ENCODE peak calls at places on chromosomes 6 and 20, in ten cellular contexts. R, I, A, J, Q, G, X, Y, S and E are unnamed samples.

GRCh38 chr20:33684533-33685327 is 1.5 kb downstream of the E2F1 start:
- DNase-seq in Q (no peak), S (no peak), G (no peak), R (peak; percentile 76), A (peak; percentile 74), Y (peak; percentile 72), J (no peak), X (no peak), I (no peak), E (no peak)

GRCh38 chr6:48691420-48691819 is 580.4 kb upstream of the PTCHD4 start:
- DNase-seq in R (no peak), S (no peak), J (no peak), I (no peak), Q (no peak), G (no peak), X (no peak), Y (no peak), A (no peak), E (no peak)

GRCh38 chr20:59004763-59005522 is 2.1 kb downstream of the CTSZ start:
- DNase-seq in Q (no peak), X (no peak), J (no peak), A (peak; percentile 86), S (peak; percentile 55), G (peak; percentile 62), I (peak; percentile 25), R (no peak), Y (no peak), E (no peak)

GRCh38 chr20:58131581-58132142 is 96.8 kb downstream of the ANKRD60 start:
- DNase-seq in G (no peak), A (no peak), I (no peak), R (no peak), Y (peak; percentile 12), J (peak; percentile 92), X (peak; percentile 13), Q (no peak), S (no peak), E (no peak)

GRCh38 chr6:129766959-129767728 is 57.2 kb upstream of the ARHGAP18 start:
- DNase-seq in S (no peak), J (peak; percentile 84), Q (peak; percentile 87), X (no peak), Y (peak; percentile 77), A (no peak), R (peak; percentile 25), G (peak; percentile 47), I (peak; percentile 33), E (peak; percentile 33)

GRCh38 chr6:16717275-16717942 is 43.9 kb downstream of the ATXN1 start:
- DNase-seq in J (no peak), X (no peak), Q (no peak), G (no peak), Y (no peak), I (no peak), R (no peak), A (no peak), S (no peak), E (no peak)

GRCh38 chr6:130150906-130151305 is 71.8 kb downstream of the SAMD3 start:
- DNase-seq in X (no peak), S (no peak), J (no peak), A (no peak), G (no peak), R (no peak), Y (no peak), I (no peak), Q (no peak), E (no peak)

GRCh38 chr6:53461682-53462081 is 83.2 kb downstream of the GCLC start:
- DNase-seq in I (no peak), Q (no peak), R (no peak), J (peak; percentile 19), S (no peak), G (no peak), A (no peak), Y (no peak), X (no peak), E (no peak)

GRCh38 chr6:118899948-118900347 is 6.0 kb downstream of the ASF1A start:
- DNase-seq in Q (no peak), A (no peak), Y (no peak), X (no peak), R (no peak), G (no peak), J (no peak), I (no peak), S (no peak), E (no peak)

GRCh38 chr6:54060286-54060685 is 51.0 kb upstream of the MLIP start:
- DNase-seq in A (no peak), J (peak; percentile 23), S (no peak), G (no peak), R (no peak), X (no peak), I (no peak), Y (no peak), Q (no peak), E (no peak)

GRCh38 chr6:71289039-71289801 is 609 bp downstream of the OGFRL1 start:
- DNase-seq in A (peak; percentile 78), X (no peak), Q (no peak), G (peak; percentile 28), S (no peak), I (no peak), J (peak; percentile 42), R (peak; percentile 83), Y (peak; percentile 43), E (peak; percentile 36)

GRCh38 chr6:122833229-122833556 is 44.1 kb downstream of the SMPDL3A start:
- DNase-seq in G (no peak), J (peak; percentile 45), R (no peak), X (no peak), S (no peak), Q (no peak), A (no peak), I (no peak), Y (peak; percentile 57), E (peak; percentile 49)

GRCh38 chr6:122832515-122833228 is 43.6 kb downstream of the SMPDL3A start:
- DNase-seq in I (no peak), Y (no peak), Q (no peak), R (no peak), G (no peak), J (no peak), X (no peak), S (no peak), A (no peak), E (no peak)

GRCh38 chr6:122839477-122839876 is 50.4 kb downstream of the SMPDL3A start:
- DNase-seq in Q (no peak), I (peak; percentile 15), R (peak; percentile 62), A (peak; percentile 41), Y (peak; percentile 64), S (peak; percentile 79), G (peak; percentile 79), X (peak; percentile 35), J (peak; percentile 78), E (peak; percentile 81)

GRCh38 chr6:122839906-122840305 is 50.8 kb downstream of the SMPDL3A start:
- DNase-seq in Y (no peak), G (no peak), I (no peak), R (no peak), A (no peak), Q (no peak), S (no peak), J (no peak), X (no peak), E (no peak)

GRCh38 chr6:122838060-122838780 is 49.2 kb downstream of the SMPDL3A start:
- DNase-seq in Q (no peak), A (no peak), X (no peak), I (no peak), R (peak; percentile 14), S (no peak), G (no peak), J (peak; percentile 50), Y (no peak), E (no peak)
- TF ChIP-seq CTCF in Q (peak; percentile 67), A (peak; percentile 60), X (no peak), I (no peak), R (peak; percentile 64), S (no peak), G (peak; percentile 30), J (peak; percentile 43), Y (peak; percentile 63), E (peak; percentile 66)

DNA sequence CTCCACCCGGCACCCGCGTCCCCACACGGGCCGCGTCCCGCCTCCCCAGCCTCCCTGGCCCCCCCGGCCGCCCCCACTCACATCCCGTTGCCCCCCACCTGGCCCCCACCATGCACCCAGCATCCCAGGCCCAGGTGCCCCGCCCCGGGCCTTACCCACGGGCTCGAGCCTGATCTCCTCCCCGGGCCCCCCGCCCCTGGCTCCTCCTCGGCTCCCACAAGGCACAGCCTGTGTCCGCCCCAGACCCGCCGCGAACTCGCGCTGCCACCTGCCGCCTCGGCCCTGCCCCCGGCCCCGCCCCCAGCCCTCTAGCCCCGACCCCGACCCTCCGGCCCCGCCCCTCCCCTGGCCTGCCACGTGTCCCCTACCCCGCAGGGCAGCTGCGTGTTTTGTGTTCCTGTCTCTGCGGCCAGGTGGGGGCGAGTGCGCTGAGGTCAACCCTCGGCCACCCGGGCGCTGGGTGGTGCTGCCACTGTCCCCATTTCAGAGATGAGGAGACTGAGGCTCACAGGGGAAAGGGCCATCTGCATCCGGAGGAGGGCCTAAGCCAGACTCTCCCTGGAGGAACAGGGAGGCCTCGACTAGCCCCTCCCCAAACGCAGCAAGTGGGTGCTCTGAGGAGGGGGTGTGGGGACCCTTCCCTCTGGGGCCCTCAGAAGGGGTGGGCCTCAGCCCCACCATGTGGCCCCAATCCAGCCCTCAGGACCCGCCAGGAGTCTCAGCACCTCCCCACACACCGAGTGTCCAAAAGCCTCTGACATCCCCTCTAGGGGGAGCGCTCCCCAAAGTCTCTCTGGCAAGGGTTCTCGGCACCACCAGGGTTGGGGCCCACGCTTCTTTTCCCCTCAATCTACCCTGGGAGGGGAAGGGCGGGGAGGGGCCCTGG is 99.8 kb downstream of the TAF4 start:
- DNase-seq in S (no peak), A (no peak), Q (peak; percentile 82), G (peak; percentile 27), Y (peak; percentile 71), R (peak; percentile 86), X (no peak), I (no peak), J (no peak), E (no peak)
- TF ChIP-seq CTCF in S (no peak), A (peak; percentile 45), Q (no peak), G (no peak), Y (peak; percentile 37), R (no peak), X (no peak), I (no peak), J (no peak), E (no peak)

GRCh38 chr20:61050491-61050890 is 201.6 kb upstream of the CDH4 start:
- DNase-seq in G (no peak), I (no peak), X (no peak), R (no peak), J (no peak), Q (no peak), A (no peak), S (no peak), Y (no peak), E (no peak)
- TF ChIP-seq CTCF in G (no peak), I (no peak), X (no peak), R (no peak), J (no peak), Q (no peak), A (no peak), S (no peak), Y (no peak), E (no peak)

DNA sequence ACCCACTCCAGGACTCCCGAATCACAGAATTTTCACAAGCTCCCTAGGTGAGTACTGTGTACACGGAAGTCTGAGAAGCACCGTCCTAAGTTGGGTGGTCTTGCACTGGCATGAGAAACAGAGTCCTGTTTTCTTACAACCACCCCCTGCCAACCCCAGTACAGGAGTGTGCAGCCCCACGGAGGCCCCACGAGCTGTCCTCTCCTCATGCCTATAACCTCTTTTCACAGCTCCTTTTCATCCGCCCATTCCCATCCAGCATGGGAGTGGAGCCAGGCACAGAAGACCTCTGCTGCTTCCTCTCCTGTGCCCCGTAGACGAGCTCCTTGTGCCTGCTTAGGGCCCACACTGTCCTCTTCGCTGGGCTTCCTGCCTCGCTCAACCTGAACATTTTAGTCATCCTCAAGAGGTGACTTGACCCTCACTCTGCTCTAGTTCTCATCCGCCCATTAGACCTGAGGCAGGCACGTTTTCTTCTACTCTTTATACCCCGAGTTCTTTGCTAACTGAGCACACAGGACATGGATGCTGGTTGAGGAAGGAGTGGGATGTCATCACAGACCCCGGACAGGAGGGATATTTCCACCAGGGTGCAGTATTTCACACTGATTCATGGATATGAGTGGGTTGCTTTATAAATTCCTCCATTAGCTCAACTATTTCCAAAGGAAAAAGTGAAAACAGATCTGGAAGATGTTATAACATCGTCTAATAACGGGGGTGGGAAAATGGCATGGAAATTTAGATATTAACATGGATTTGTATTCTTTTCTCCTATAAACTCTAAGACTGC is 160.5 kb downstream of the TTLL2 start:
- DNase-seq in S (peak; percentile 77), I (no peak), Y (no peak), Q (no peak), J (no peak), A (no peak), G (peak; percentile 33), R (peak; percentile 58), X (no peak), E (no peak)
- TF ChIP-seq CTCF in S (peak; percentile 70), I (no peak), Y (peak; percentile 28), Q (peak; percentile 72), J (no peak), A (peak; percentile 59), G (peak; percentile 35), R (no peak), X (peak; percentile 47), E (peak; percentile 51)